ENCODE peak calls at places on chromosome 19, in five cellular contexts. D, H, N, W and R are unnamed samples. For H3K4me1, the result is how much of the 10 kb centered on the place peaks cover.

GRCh38 chr19:51689751-51690358 is 3.3 kb upstream of the SPACA6 start:
- DNase-seq in H (no peak), W (no peak), D (peak), N (no peak), R (no peak)

GRCh38 chr19:29671393-29672076 is 6.3 kb downstream of the PLEKHF1 start:
- DNase-seq in W (peak), N (peak), D (no peak), H (peak), R (peak)

GRCh38 chr19:38387550-38388309 is at the start of gene GGN:
- DNase-seq in D (peak), W (peak), H (peak), N (peak), R (peak)

GRCh38 chr19:11551603-11552235 is 7.3 kb downstream of the ELOF1 start:
- DNase-seq in D (no peak), W (no peak), N (no peak), H (peak), R (no peak)

GRCh38 chr19:5624741-5625140 is 1.9 kb downstream of the SAFB start:
- DNase-seq in H (no peak), N (no peak), D (no peak), W (no peak), R (no peak)

GRCh38 chr19:51365211-51366049 is 758 bp downstream of the ETFB start:
- DNase-seq in W (no peak), N (no peak), H (peak), D (peak), R (no peak)

GRCh38 chr19:1255186-1256161 is 7.1 kb downstream of the MIDN start:
- DNase-seq in W (no peak), D (no peak), N (no peak), H (no peak), R (no peak)

GRCh38 chr19:19146000-19146608 is 7.8 kb upstream of the TMEM161A start:
- DNase-seq in D (peak), H (peak), N (peak), W (no peak), R (no peak)

GRCh38 chr19:18294467-18294864 is 13.0 kb upstream of the JUND start:
- DNase-seq in W (no peak), D (no peak), H (no peak), N (no peak), R (no peak)

GRCh38 chr19:37654525-37654832 is 786 bp downstream of the ZFP30 start:
- DNase-seq in H (no peak), N (no peak), D (peak), W (no peak), R (no peak)

DNA sequence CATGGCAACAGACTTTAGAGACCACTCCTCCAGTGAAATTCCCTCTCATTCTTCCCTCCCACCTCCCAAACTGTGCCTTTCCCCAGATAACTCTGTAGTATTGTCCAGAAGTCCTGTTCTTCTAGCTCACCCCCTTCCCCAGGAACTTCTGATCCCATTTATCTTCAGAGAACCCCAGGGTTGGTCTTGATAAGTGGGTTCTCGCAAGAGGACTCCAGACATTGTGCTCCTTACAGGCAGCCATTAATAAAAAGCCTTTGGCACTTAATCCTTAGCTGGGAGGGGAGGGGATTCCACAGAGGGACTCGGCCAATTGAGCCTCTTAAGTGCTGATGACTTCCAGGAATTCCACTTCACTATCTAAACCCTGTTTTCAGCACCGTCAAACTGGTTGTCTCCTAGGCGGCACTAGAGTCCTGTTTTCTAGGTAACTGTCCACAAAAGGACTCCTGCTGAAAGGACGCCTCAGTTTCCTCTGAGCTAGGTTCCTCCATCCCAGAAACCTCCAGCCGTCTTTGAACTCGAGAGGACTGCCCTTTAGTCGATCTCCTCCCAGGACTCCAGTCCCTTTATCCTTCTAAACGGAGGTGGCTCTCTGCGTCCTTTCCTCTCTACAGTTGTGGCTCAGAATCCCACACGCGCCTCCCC is 2.0 kb downstream of the LTBP4 start:
- DNase-seq in W (no peak), D (no peak), H (no peak), N (no peak), R (no peak)
- H3K4me1 ChIP-seq in W (half or more), D (under half), H (half or more), N (half or more), R (under half)

GRCh38 chr19:40800339-40800996 is 1.5 kb downstream of the EGLN2 start:
- DNase-seq in H (no peak), W (no peak), N (peak), D (no peak), R (no peak)
- H3K27ac ChIP-seq in H (peak), W (peak), N (peak), D (peak), R (peak)

GRCh38 chr19:49157445-49158224 is at the start of gene TRPM4:
- DNase-seq in D (peak), W (no peak), N (peak), H (peak), R (peak)

GRCh38 chr19:49153167-49153809 is 1.9 kb downstream of the HRC start:
- DNase-seq in D (no peak), N (no peak), H (no peak), W (no peak), R (no peak)

GRCh38 chr19:49155830-49156346 is 692 bp upstream of the HRC start:
- DNase-seq in D (no peak), N (no peak), H (no peak), W (no peak), R (no peak)

GRCh38 chr19:49154279-49154678 is 917 bp downstream of the HRC start:
- DNase-seq in D (no peak), W (no peak), H (no peak), N (no peak), R (no peak)

DNA sequence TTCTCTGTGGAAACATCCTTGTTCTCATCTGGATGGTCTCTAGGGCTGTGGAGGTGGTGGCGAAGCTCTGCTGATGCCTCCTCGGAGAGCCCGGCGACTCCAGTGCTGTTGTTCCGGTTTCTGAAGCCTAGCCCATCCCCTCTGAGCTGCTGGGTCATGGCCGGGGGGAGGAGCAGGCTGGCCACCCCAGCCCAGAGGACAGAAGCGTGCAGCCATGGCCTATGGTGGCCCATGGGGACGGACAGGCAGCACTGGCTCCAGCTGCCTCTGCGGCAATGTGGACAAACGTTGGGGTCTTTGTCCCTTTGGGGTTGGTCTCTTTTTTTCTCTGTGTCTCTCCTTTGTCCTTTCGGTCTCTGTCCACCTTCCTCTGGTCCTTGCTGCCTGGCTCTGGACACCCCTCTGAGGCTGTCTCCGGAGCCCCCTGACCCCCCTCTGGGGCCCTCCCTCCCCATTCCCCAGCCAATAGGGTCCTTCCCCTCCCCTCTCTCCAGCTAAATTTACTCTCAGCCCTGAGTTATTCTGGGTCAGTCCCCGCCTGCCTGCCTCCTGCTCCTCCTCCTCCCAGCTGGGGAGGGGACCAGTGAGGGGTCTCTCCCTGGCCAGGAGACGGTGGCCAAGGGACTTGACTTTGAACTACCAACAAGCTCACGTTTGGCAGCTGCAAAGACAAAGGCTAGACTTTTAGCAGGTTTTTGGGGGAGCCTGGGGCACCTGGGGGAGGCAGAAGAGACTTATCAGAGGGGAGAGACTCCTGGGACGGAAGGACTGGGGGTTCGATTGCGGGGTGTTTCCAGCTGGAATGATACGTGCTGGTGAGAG is at the start of gene HRC:
- DNase-seq in W (no peak), D (no peak), N (no peak), H (no peak), R (no peak)
- H3K4me1 ChIP-seq in W (under half), D (under half), N (under half), H (under half), R (under half)

GRCh38 chr19:55340784-55341147 is 1.1 kb downstream of the KMT5C start:
- DNase-seq in D (no peak), N (no peak), H (peak), W (no peak), R (no peak)

GRCh38 chr19:55339225-55340143 is at the start of gene KMT5C:
- DNase-seq in N (peak), H (peak), W (peak), D (peak), R (peak)

GRCh38 chr19:55342044-55342531 is 2.4 kb downstream of the KMT5C start:
- DNase-seq in N (no peak), D (no peak), W (no peak), H (no peak), R (no peak)

GRCh38 chr19:55340144-55340783 is 588 bp downstream of the KMT5C start:
- DNase-seq in H (no peak), N (no peak), W (no peak), D (no peak), R (no peak)

DNA sequence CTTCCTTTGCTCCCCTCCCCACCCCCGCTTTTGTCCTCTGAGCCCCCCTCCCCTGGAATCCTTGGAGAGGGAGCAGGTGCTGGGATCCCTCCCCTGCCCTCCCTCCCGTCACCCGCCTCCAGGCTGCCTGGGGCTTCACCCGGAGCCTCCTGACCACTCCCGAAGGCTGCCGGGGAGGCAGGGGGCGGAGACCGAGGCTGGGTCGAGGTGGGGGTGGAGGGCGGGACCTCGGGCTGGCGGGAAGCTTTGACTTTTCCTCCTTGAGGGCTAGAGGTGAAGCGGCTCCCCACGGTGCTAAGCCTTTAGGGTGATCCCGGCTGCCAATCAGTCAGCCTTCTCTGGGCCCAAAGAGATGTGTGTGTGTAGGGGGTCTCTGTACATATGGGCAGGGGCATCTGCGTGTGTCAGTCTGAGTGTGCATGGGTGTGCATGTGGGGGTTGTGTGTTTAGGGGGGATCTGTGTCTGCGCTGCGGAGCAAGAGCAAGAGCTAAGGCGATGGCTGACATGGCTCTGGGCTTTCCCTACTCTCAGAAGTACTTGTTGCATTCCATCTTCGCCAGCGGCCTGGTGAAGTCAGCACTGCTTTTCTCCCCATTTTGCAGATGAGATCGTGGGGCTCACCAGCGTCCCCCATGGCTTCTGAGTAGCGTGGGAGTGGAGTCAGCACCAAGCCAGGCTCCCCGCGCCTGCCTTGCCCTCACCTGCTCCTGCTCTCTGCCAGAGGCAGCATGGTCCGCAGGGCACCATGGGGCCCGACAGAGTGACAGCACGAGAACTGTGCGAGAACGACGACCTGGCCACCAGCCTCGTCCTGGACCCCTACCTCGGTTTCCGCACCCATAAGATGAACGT is 1.7 kb downstream of the KMT5C start:
- DNase-seq in W (no peak), N (peak), H (peak), D (peak), R (no peak)
- H3K27ac ChIP-seq in W (no peak), N (no peak), H (peak), D (no peak), R (no peak)

GRCh38 chr19:15373644-15374043 is 5.9 kb downstream of the AKAP8 start:
- DNase-seq in H (no peak), D (no peak), N (no peak), W (no peak), R (no peak)
- H3K4me1 ChIP-seq in H (under half), D (under half), N (under half), W (under half), R (half or more)

GRCh38 chr19:41426952-41427646 is at the start of gene B3GNT8:
- DNase-seq in H (peak), D (peak), W (peak), N (peak), R (peak)
- H3K27ac ChIP-seq in H (no peak), D (peak), W (peak), N (peak), R (peak)